ENCODE peak calls at places on chromosomes 4 and X, in four cellular contexts. M, L, S and P are unnamed samples.

GRCh38 chr4:150164055-150164454 is 85.8 kb downstream of the DCLK2 start:
- DNase-seq in M (no peak), L (no peak), S (no peak), P (no peak)

GRCh38 chrX:118751950-118752783 is 24.8 kb downstream of the IL13RA1 start:
- DNase-seq in M (no peak), L (no peak), S (no peak), P (no peak)

GRCh38 chr4:32589853-32590252 is 1869.7 kb downstream of the PCDH7 start:
- DNase-seq in M (no peak), L (no peak), S (no peak), P (no peak)

GRCh38 chrX:55486736-55487135 is 2.9 kb downstream of the USP51 start:
- DNase-seq in M (no peak), L (no peak), S (peak), P (peak)

GRCh38 chrX:103107836-103108235 is 14.9 kb upstream of the NXF3 start:
- DNase-seq in M (no peak), L (no peak), S (peak), P (no peak)

GRCh38 chr4:6769138-6769983 is 13.2 kb upstream of the KIAA0232 start:
- DNase-seq in M (no peak), L (no peak), S (no peak), P (no peak)

GRCh38 chrX:124862304-124862703 is 457.4 kb upstream of the TEX13C start:
- DNase-seq in M (no peak), L (no peak), S (no peak), P (no peak)

GRCh38 chr4:42586775-42587174 is 70.1 kb downstream of the ATP8A1 start:
- DNase-seq in M (no peak), L (no peak), S (no peak), P (no peak)

GRCh38 chr4:38320349-38320707 is 343.7 kb upstream of the KLF3 start:
- DNase-seq in M (no peak), L (no peak), S (no peak), P (no peak)

GRCh38 chrX:139759637-139760036 is 51.7 kb upstream of the MCF2 start:
- DNase-seq in M (no peak), L (no peak), S (peak), P (peak)

GRCh38 chrX:10156199-10157031 is at the start of gene CLCN4:
- DNase-seq in M (peak), L (no peak), S (peak), P (no peak)

GRCh38 chr4:83114576-83114975 is at the start of gene PLAC8:
- DNase-seq in M (no peak), L (no peak), S (no peak), P (no peak)

GRCh38 chr4:55066018-55066417 is 59.4 kb downstream of the KDR start:
- DNase-seq in M (no peak), L (no peak), S (no peak), P (no peak)

GRCh38 chrX:10288400-10288799 is 131.6 kb downstream of the CLCN4 start:
- DNase-seq in M (no peak), L (no peak), S (no peak), P (no peak)

DNA sequence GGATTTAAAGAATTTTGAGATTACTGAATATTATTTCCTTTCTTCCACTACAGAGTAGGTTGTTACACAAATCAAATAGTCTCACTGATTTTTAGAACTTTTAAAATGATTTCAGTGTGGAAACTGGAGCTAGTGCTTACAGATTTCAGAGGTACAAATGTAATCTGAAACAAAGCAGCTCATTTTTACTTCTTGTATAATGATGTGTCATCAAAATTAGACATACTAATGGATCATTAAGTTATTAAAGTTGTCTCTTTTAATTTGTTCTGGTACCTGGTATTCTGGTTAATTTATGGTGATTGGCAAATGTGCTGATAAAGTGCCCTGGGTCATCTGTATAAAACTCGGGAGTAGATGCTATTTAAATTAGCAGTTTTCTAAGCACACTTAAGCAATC is 1528.3 kb downstream of the RPA4 start:
- DNase-seq in M (no peak), L (no peak), S (no peak), P (no peak)
- TF ChIP-seq CTCF in M (no peak), L (no peak), S (no peak), P (no peak)

GRCh38 chr4:15482346-15482745 is 12.7 kb downstream of the CC2D2A start:
- DNase-seq in M (no peak), L (no peak), S (no peak), P (no peak)

GRCh38 chr4:15479913-15480185 is 10.2 kb downstream of the CC2D2A start:
- DNase-seq in M (no peak), L (peak), S (peak), P (peak)

GRCh38 chr4:15478724-15479088 is 9.0 kb downstream of the CC2D2A start:
- DNase-seq in M (no peak), L (no peak), S (no peak), P (no peak)

GRCh38 chr4:15479089-15479912 is 9.6 kb downstream of the CC2D2A start:
- DNase-seq in M (peak), L (peak), S (peak), P (peak)

GRCh38 chr4:15476396-15476795 is 6.7 kb downstream of the CC2D2A start:
- DNase-seq in M (no peak), L (no peak), S (no peak), P (no peak)
- TF ChIP-seq CTCF in M (no peak), L (no peak), S (no peak), P (no peak)

GRCh38 chr4:151238477-151238876 is 38.5 kb upstream of the PRSS48 start:
- DNase-seq in M (no peak), L (no peak), S (peak), P (peak)
- TF ChIP-seq CTCF in M (no peak), L (no peak), S (no peak), P (peak)

GRCh38 chr4:26321326-26322276 is 787 bp downstream of the RBPJ start:
- DNase-seq in M (peak), L (no peak), S (peak), P (no peak)

GRCh38 chr4:26317766-26318165 is 3.0 kb upstream of the RBPJ start:
- DNase-seq in M (no peak), L (no peak), S (no peak), P (no peak)

GRCh38 chr4:26320453-26321325 is at the start of gene RBPJ:
- DNase-seq in M (peak), L (peak), S (peak), P (peak)

GRCh38 chr4:26320159-26320452 is 708 bp upstream of the RBPJ start:
- DNase-seq in M (peak), L (no peak), S (no peak), P (peak)

GRCh38 chr4:26319467-26320158 is 1.2 kb upstream of the RBPJ start:
- DNase-seq in M (peak), L (peak), S (peak), P (peak)
- TF ChIP-seq CTCF in M (no peak), L (peak), S (no peak), P (no peak)

DNA sequence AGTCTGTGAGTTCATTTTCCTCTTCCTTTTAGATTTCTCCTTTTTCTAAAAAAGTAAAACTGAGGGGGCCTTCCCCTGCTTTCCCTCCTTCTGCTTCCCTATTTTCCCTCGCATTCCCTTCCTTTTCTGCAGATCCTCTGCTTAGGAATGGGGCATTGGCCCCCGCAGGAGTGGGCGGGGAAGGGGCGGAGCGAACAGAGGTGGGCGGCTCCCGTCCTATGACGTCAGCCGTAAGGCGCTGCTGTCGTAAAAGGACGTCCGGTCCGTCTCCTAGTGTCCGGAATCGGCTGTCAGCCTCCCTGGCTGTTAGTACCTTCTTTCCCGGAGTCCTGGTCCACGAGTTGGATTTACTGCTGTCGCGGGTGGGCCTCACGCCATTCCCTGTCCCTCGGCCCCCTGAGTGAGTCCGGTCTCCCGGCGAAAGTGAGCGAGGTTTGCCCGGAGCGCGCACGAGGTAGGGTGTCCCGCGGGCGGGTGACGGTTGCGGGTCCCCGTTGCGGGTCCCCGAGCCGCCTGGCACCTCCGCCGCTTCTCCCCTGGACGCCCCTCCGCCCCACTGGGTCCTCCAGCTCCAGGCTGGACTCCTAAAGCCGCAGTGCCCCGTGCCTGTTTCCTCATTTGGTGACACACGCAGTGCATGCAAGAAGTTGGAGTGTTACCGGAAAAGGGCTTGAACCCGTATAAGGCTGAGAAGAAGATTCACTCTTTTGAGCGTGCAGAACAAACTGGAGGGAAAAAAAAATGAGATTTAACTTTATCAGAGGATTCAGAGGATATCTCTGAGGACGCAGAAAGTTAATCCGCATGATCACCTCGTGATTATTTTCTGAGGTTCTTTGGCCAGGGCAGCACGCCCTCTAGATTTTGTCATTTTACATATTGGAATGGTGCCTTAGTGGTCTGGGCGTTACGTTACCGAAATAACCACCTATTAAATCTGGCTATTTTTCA is at the start of gene ZNF330:
- DNase-seq in M (peak), L (peak), S (peak), P (peak)
- TF ChIP-seq CTCF in M (peak), L (peak), S (peak), P (peak)